ENCODE peak calls at places on chromosomes 11 and 22, in seven cellular contexts. N, X, C, W, Q, Z and E are unnamed samples.

GRCh38 chr11:686451-687243 is 8.4 kb downstream of the DEAF1 start:
- DNase-seq in N (no peak), X (no peak), C (no peak), W (no peak), Q (no peak), Z (no peak), E (no peak)

GRCh38 chr22:41429232-41429945 is 17.2 kb downstream of the TOB2 start:
- DNase-seq in N (no peak), X (no peak), C (no peak), W (no peak), Q (no peak), Z (no peak), E (no peak)

GRCh38 chr11:15289718-15290117 is 175.0 kb downstream of the INSC start:
- DNase-seq in N (no peak), X (no peak), C (no peak), W (no peak), Q (no peak), Z (peak; percentile 6), E (no peak)

GRCh38 chr11:10623797-10624761 is 55.6 kb upstream of the LYVE1 start:
- DNase-seq in N (no peak), X (no peak), C (no peak), W (no peak), Q (peak; percentile 55), Z (peak; percentile 40), E (no peak)

GRCh38 chr22:35783943-35784614 is 66.4 kb downstream of the APOL5 start:
- DNase-seq in N (no peak), X (no peak), C (peak; percentile 20), W (no peak), Q (no peak), Z (no peak), E (no peak)

GRCh38 chr22:24473278-24473677 is 21.9 kb upstream of the UPB1 start:
- DNase-seq in N (no peak), X (no peak), C (no peak), W (no peak), Q (no peak), Z (no peak), E (no peak)

GRCh38 chr11:96155627-96156378 is 187.2 kb downstream of the MAML2 start:
- DNase-seq in N (no peak), X (no peak), C (peak; percentile 98), W (peak; percentile 44), Q (peak; percentile 91), Z (no peak), E (peak; percentile 81)

GRCh38 chr22:42163515-42163914 is 32.9 kb upstream of the CYP2D6 start:
- DNase-seq in N (no peak), X (no peak), C (no peak), W (no peak), Q (no peak), Z (no peak), E (no peak)

GRCh38 chr22:26139320-26139719 is 29.9 kb upstream of the SEZ6L start:
- DNase-seq in N (no peak), X (no peak), C (no peak), W (no peak), Q (no peak), Z (peak; percentile 58), E (no peak)

GRCh38 chr11:64250406-64250874 is 890 bp upstream of the PLCB3 start:
- DNase-seq in N (no peak), X (no peak), C (no peak), W (no peak), Q (no peak), Z (peak; percentile 53), E (no peak)

GRCh38 chr22:36644333-36644757 is 59.2 kb downstream of the CACNG2 start:
- DNase-seq in N (no peak), X (no peak), C (peak; percentile 77), W (peak; percentile 8), Q (peak; percentile 56), Z (no peak), E (peak; percentile 66)

GRCh38 chr11:125304111-125304639 is 139.6 kb downstream of the PKNOX2 start:
- DNase-seq in N (no peak), X (no peak), C (no peak), W (no peak), Q (no peak), Z (no peak), E (no peak)

GRCh38 chr11:41446566-41446965 is 12.9 kb downstream of the LRRC4C start:
- DNase-seq in N (no peak), X (no peak), C (no peak), W (no peak), Q (no peak), Z (no peak), E (no peak)

GRCh38 chr11:2290351-2290841 is 11.3 kb downstream of the C11orf21 start:
- DNase-seq in N (no peak), X (no peak), C (no peak), W (no peak), Q (no peak), Z (peak; percentile 86), E (no peak)

GRCh38 chr11:15629690-15630321 is 515.1 kb downstream of the INSC start:
- DNase-seq in N (no peak), X (no peak), C (no peak), W (no peak), Q (no peak), Z (peak; percentile 33), E (no peak)

GRCh38 chr22:24559471-24559870 is 3.7 kb downstream of the SNRPD3 start:
- DNase-seq in N (no peak), X (no peak), C (no peak), W (no peak), Q (no peak), Z (no peak), E (no peak)

GRCh38 chr11:12001152-12001551 is 7.3 kb downstream of the DKK3 start:
- DNase-seq in N (no peak), X (no peak), C (no peak), W (no peak), Q (no peak), Z (peak; percentile 14), E (no peak)

GRCh38 chr11:108617055-108617454 is 23.5 kb upstream of the EXPH5 start:
- DNase-seq in N (no peak), X (no peak), C (no peak), W (no peak), Q (no peak), Z (no peak), E (no peak)

GRCh38 chr11:111938687-111939160 is 1.6 kb downstream of the DIXDC1 start:
- DNase-seq in N (no peak), X (no peak), C (no peak), W (no peak), Q (no peak), Z (no peak), E (no peak)

GRCh38 chr11:117217141-117217609 is 14.7 kb downstream of the PCSK7 start:
- DNase-seq in N (no peak), X (no peak), C (no peak), W (no peak), Q (no peak), Z (no peak), E (no peak)

GRCh38 chr22:30310881-30311771 is 15.6 kb downstream of the TBC1D10A start:
- DNase-seq in N (no peak), X (no peak), C (no peak), W (no peak), Q (no peak), Z (no peak), E (peak; percentile 88)

GRCh38 chr11:118092907-118093571 is 6.3 kb upstream of the SMIM35 start:
- DNase-seq in N (no peak), X (no peak), C (no peak), W (no peak), Q (no peak), Z (no peak), E (no peak)

GRCh38 chr11:124873980-124874379 is 8.7 kb downstream of the ROBO3 start:
- DNase-seq in N (no peak), X (no peak), C (no peak), W (no peak), Q (no peak), Z (no peak), E (no peak)

GRCh38 chr22:50303848-50304527 is 3.5 kb downstream of the PLXNB2 start:
- DNase-seq in N (no peak), X (no peak), C (no peak), W (no peak), Q (no peak), Z (no peak), E (no peak)

GRCh38 chr11:87463486-87464102 is 425.9 kb downstream of the TMEM135 start:
- DNase-seq in N (no peak), X (no peak), C (no peak), W (no peak), Q (no peak), Z (peak; percentile 54), E (no peak)